ENCODE peak calls at places on chromosomes 7 and 10, in four cellular contexts. D is hepatic stellate cell, O is NCI-H1436, I is DMS 273 treated with DMSO at 0.1 percent for 48 hours. K is an unnamed sample.

GRCh38 chr10:6350609-6351008 is 147.9 kb downstream of the PFKFB3 start:
- DNase-seq in D (no peak), O (no peak), I (no peak), K (no peak)

GRCh38 chr7:37128644-37129043 is 320.0 kb downstream of the ELMO1 start:
- DNase-seq in I (no peak), O (peak), D (no peak), K (no peak)

GRCh38 chr7:44224216-44224950 is 23.6 kb downstream of the YKT6 start:
- DNase-seq in O (no peak), D (no peak), I (no peak), K (no peak)

GRCh38 chr10:104127411-104127810 is 5.4 kb downstream of the SFR1 start:
- DNase-seq in O (peak), I (no peak), D (no peak), K (no peak)

GRCh38 chr10:48634984-48635557 is 30.2 kb upstream of the ARHGAP22 start:
- DNase-seq in O (no peak), I (no peak), D (no peak), K (peak)

GRCh38 chr7:25963733-25964132 is 188.3 kb upstream of the NFE2L3 start:
- DNase-seq in O (no peak), I (no peak), D (no peak), K (no peak)

GRCh38 chr10:3071405-3072198 is 4.3 kb downstream of the PFKP start:
- DNase-seq in O (no peak), I (no peak), D (peak), K (no peak)

GRCh38 chr7:128409435-128410091 is at the start of gene IMPDH1:
- DNase-seq in D (peak), O (peak), I (peak), K (peak)

GRCh38 chr10:48251152-48251524 is 23.4 kb downstream of the FRMPD2 start:
- DNase-seq in I (no peak), D (no peak), O (no peak), K (no peak)

GRCh38 chr7:69162931-69163330 is 435.3 kb upstream of the AUTS2 start:
- DNase-seq in I (no peak), O (no peak), D (no peak), K (no peak)

GRCh38 chr7:66886152-66886551 is 34.9 kb upstream of the TMEM248 start:
- DNase-seq in I (no peak), O (no peak), D (no peak), K (no peak)

GRCh38 chr7:94315011-94315410 is 79.7 kb upstream of the COL1A2 start:
- DNase-seq in O (peak), D (no peak), I (no peak), K (no peak)

GRCh38 chr7:155710530-155710929 is 66.1 kb downstream of the RBM33 start:
- DNase-seq in O (no peak), D (no peak), I (no peak), K (no peak)

GRCh38 chr7:128167316-128167691 is 73.8 kb upstream of the LEP start:
- DNase-seq in O (peak), I (peak), D (peak), K (peak)

GRCh38 chr7:845091-845490 is 12.8 kb downstream of the SUN1 start:
- DNase-seq in I (no peak), O (no peak), D (no peak), K (no peak)

GRCh38 chr10:116769791-116770190 is 27.4 kb upstream of the HSPA12A start:
- DNase-seq in O (no peak), I (no peak), D (no peak), K (no peak)

GRCh38 chr10:97981816-97982215 is 48.6 kb downstream of the CRTAC1 start:
- DNase-seq in O (no peak), I (no peak), D (no peak), K (no peak)

GRCh38 chr7:5677538-5678294 is 103.7 kb downstream of the RNF216 start:
- DNase-seq in O (no peak), D (peak), I (no peak), K (peak)

GRCh38 chr10:94308866-94309265 is 53.9 kb downstream of the NOC3L start:
- DNase-seq in O (no peak), I (no peak), D (no peak), K (no peak)

GRCh38 chr10:49300140-49300974 is 1.4 kb downstream of the C10orf71 start:
- DNase-seq in O (no peak), D (no peak), I (peak), K (no peak)

GRCh38 chr10:36542493-36542892 is 582.9 kb upstream of the ANKRD30A start:
- DNase-seq in I (no peak), D (no peak), O (no peak), K (no peak)

GRCh38 chr7:32415519-32415918 is 74.7 kb downstream of the LSM5 start:
- DNase-seq in O (no peak), D (no peak), I (no peak), K (no peak)

GRCh38 chr7:55306331-55306730 is 58.8 kb upstream of the LANCL2 start:
- DNase-seq in O (no peak), I (no peak), D (no peak), K (no peak)

GRCh38 chr7:28096713-28097112 is 83.9 kb downstream of the JAZF1 start:
- DNase-seq in D (peak), I (peak), O (peak), K (peak)

GRCh38 chr7:143490719-143491306 is 13.1 kb downstream of the TAS2R41 start:
- DNase-seq in I (no peak), O (no peak), D (no peak), K (no peak)

GRCh38 chr7:157871681-157872080 is 534.9 kb downstream of the DNAJB6 start:
- DNase-seq in D (no peak), O (no peak), I (no peak), K (no peak)

GRCh38 chr7:121081327-121081936 is 92.9 kb downstream of the CPED1 start:
- DNase-seq in I (peak), D (no peak), O (peak), K (no peak)

GRCh38 chr7:131106681-131107342 is 220.9 kb upstream of the MKLN1 start:
- DNase-seq in O (no peak), D (peak), I (peak), K (peak)

GRCh38 chr7:135942614-135943013 is 34.5 kb downstream of the MTPN start:
- DNase-seq in D (no peak), O (no peak), I (no peak), K (no peak)

GRCh38 chr10:5831446-5831782 is 18.2 kb upstream of the GDI2 start:
- DNase-seq in O (no peak), D (no peak), I (no peak), K (no peak)

GRCh38 chr10:20767028-20767427 is 130.1 kb downstream of the NEBL start:
- DNase-seq in I (no peak), D (no peak), O (no peak), K (peak)

GRCh38 chr10:50593523-50593922 is 30.2 kb downstream of the SGMS1 start:
- DNase-seq in I (no peak), O (no peak), D (no peak), K (no peak)

GRCh38 chr7:98202367-98203195 is 8.7 kb upstream of the BHLHA15 start:
- DNase-seq in I (no peak), O (no peak), D (no peak), K (no peak)